ENCODE peak calls at places on chromosomes 16 and 17, in seven cellular contexts. N is esophagus squamous epithelium, T is suprapubic skin, O is prostate gland, J is IMR-90, A is tibial nerve, B is heart left ventricle. C is an unnamed sample.

GRCh38 chr16:80899804-80900592 is 95.6 kb upstream of the CDYL2 start:
- DNase-seq in A (peak; percentile 73), B (peak; percentile 83), T (peak; percentile 88), N (no peak), O (peak; percentile 92), J (peak; percentile 76), C (peak; percentile 61)

GRCh38 chr17:79838541-79839274 is 532 bp downstream of the CBX4 start:
- DNase-seq in A (no peak), J (peak; percentile 52), O (peak; percentile 54), N (no peak), T (no peak), B (peak; percentile 66), C (peak; percentile 60)

GRCh38 chr16:63187638-63188037 is 1151.4 kb upstream of the CDH8 start:
- DNase-seq in B (no peak), N (no peak), O (no peak), J (no peak), T (no peak), A (no peak), C (no peak)

GRCh38 chr16:65113441-65113840 is 8.4 kb downstream of the CDH11 start:
- DNase-seq in B (no peak), J (no peak), N (no peak), T (no peak), A (no peak), O (no peak), C (no peak)

GRCh38 chr17:28426081-28426519 is 20.1 kb upstream of the SLC46A1 start:
- DNase-seq in J (no peak), A (no peak), T (no peak), O (no peak), N (no peak), B (no peak), C (no peak)

GRCh38 chr17:42832213-42832933 is 824 bp upstream of the PSME3 start:
- DNase-seq in A (no peak), T (no peak), N (no peak), J (no peak), O (no peak), B (no peak), C (no peak)

GRCh38 chr17:35892091-35892637 is 12.0 kb upstream of the CCL5 start:
- DNase-seq in O (no peak), J (peak; percentile 12), T (no peak), N (no peak), B (no peak), A (no peak), C (no peak)

GRCh38 chr17:74690409-74690825 is 22.3 kb downstream of the CD300LF start:
- DNase-seq in J (no peak), T (no peak), A (no peak), N (no peak), O (no peak), B (no peak), C (no peak)

GRCh38 chr17:49016775-49017463 is 19.7 kb downstream of the IGF2BP1 start:
- DNase-seq in J (peak; percentile 80), A (no peak), B (no peak), N (no peak), O (peak; percentile 21), T (peak; percentile 53), C (no peak)

GRCh38 chr17:48542956-48543853 is 1.7 kb downstream of the HOXB2 start:
- DNase-seq in O (no peak), A (no peak), B (peak; percentile 43), N (no peak), J (peak; percentile 67), T (no peak), C (no peak)

GRCh38 chr17:7627250-7628121 is at the start of gene SAT2:
- DNase-seq in O (peak; percentile 94), A (peak; percentile 91), B (peak; percentile 96), J (peak; percentile 94), N (peak; percentile 57), T (peak; percentile 98), C (peak; percentile 95)

GRCh38 chr17:59004338-59005111 is 102.2 kb downstream of the TRIM37 start:
- DNase-seq in O (peak; percentile 60), A (peak; percentile 66), T (no peak), N (no peak), J (peak; percentile 53), B (peak; percentile 46), C (peak; percentile 28)

GRCh38 chr17:36884495-36885160 is 52.6 kb upstream of the LHX1 start:
- DNase-seq in T (no peak), O (no peak), A (no peak), J (no peak), N (no peak), B (no peak), C (no peak)

GRCh38 chr17:81018044-81018802 is 16.7 kb upstream of the BAIAP2 start:
- DNase-seq in B (no peak), N (no peak), J (peak; percentile 63), A (no peak), O (peak; percentile 56), T (no peak), C (peak; percentile 49)
- TF ChIP-seq POLR2A in B (no peak), N (no peak), J (no peak), A (no peak), O (peak; percentile 26), T (no peak), C (no peak)

DNA sequence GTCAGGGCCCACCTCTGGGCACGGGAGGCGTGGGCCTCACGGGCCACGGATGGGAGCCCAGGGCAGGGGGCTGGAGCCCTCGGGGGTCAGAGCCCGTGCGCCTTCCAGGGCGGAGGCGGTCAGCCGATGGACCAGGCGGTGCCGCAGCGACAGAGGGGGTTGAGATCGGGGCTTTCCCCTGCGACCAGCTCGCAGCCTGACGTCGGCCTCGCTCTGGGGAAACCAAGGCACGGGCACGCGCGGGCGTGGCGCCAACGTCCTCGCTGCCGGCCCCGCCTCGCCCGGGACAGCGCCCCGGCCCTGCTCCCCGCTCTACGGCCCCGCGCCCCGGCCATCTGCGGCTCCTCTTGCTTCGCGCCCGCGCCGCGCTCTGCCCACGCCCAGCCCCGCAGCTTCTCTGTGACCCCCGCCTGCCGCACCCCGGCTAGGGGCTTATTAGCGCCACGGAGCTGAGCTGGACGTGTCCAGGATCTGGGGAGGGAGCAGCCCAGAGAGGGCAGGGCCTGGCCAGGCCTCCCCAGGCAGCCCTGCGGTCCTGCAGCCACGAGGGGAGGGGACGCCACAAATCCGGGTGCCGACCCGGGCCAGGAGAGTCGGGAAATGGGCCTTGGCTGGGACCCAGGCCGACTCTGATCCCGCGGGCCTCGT is 13.5 kb downstream of the ACTG1 start:
- DNase-seq in J (no peak), A (no peak), N (no peak), T (no peak), O (no peak), B (no peak), C (no peak)
- H3K27me3 ChIP-seq in J (peaks cover 10% of the 10 kb centered on the region), A (no peaks in the 10 kb centered on the region), N (no peaks in the 10 kb centered on the region), T (no peaks in the 10 kb centered on the region), O (no peaks in the 10 kb centered on the region), B (no peaks in the 10 kb centered on the region), C (no peaks in the 10 kb centered on the region)

GRCh38 chr17:56908061-56908542 is 5.7 kb downstream of the TRIM25 start:
- DNase-seq in B (peak; percentile 63), N (no peak), O (no peak), T (no peak), J (no peak), A (no peak), C (no peak)

GRCh38 chr17:56912105-56912999 is 1.5 kb downstream of the TRIM25 start:
- DNase-seq in N (no peak), J (no peak), O (no peak), B (no peak), T (peak; percentile 87), A (peak; percentile 31), C (peak; percentile 57)

GRCh38 chr17:56913000-56913866 is 616 bp downstream of the TRIM25 start:
- DNase-seq in O (peak; percentile 13), B (no peak), A (no peak), T (no peak), J (no peak), N (no peak), C (no peak)

GRCh38 chr17:56910509-56911235 is 3.2 kb downstream of the TRIM25 start:
- DNase-seq in B (no peak), T (no peak), J (no peak), A (no peak), O (no peak), N (no peak), C (no peak)

DNA sequence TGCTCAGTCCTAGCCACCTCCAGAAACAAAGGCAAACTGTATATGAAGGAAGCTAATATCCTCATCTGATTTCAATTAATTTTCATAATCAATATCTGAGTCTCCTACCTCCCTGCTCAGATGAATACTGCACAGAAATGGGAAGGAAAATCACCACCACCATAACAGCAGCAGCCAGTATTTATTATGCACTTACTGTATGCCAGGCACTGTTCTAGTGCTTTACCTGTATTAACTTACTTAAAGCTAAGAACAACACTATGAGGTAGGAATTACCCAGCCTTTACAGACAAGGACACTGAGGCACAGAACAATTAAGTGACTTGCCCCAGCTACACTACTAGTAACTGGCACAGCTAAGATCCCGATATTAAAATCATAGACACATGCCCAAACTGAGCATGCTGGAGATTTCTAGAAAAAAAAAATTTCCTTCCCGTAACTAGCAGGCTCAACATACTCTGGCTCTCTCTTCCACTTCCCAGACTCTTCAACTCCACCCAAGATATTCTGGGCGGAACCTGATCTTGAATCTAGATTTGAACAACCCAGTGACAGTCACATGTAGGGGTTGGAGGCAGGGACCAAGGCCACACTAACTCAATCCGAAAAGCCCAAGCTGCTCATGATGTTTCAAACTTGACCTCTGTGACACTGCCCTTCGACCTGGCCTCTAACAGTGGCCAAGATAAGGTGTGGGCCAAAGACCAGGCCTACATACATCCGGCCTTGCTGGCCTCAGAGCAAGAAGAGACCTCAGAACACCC is 3.9 kb downstream of the TRIM25 start:
- DNase-seq in A (no peak), B (no peak), O (no peak), N (no peak), T (no peak), J (no peak), C (no peak)
- TF ChIP-seq POLR2A in A (no peak), B (no peak), O (no peak), N (no peak), T (no peak), J (no peak), C (no peak)

GRCh38 chr16:56606688-56607618 is 1.4 kb upstream of the MT2A start:
- DNase-seq in J (peak; percentile 100), T (peak; percentile 95), A (peak; percentile 62), N (peak; percentile 49), B (peak; percentile 67), O (peak; percentile 82), C (peak; percentile 81)

GRCh38 chr16:56603589-56603988 is 4.8 kb upstream of the MT2A start:
- DNase-seq in B (peak; percentile 58), O (peak; percentile 51), T (no peak), A (no peak), J (peak; percentile 53), N (no peak), C (no peak)

GRCh38 chr16:56606071-56606687 is 2.2 kb upstream of the MT2A start:
- DNase-seq in T (no peak), B (no peak), A (peak; percentile 47), N (no peak), O (peak; percentile 59), J (peak; percentile 79), C (peak; percentile 61)

GRCh38 chr16:56604966-56605365 is 3.4 kb upstream of the MT2A start:
- DNase-seq in T (no peak), J (no peak), B (no peak), N (no peak), A (no peak), O (no peak), C (no peak)

GRCh38 chr16:56605475-56605874 is 2.9 kb upstream of the MT2A start:
- DNase-seq in T (no peak), N (no peak), B (no peak), J (no peak), A (no peak), O (no peak), C (no peak)
- H3K27me3 ChIP-seq in T (no peaks in the 10 kb centered on the region), N (no peaks in the 10 kb centered on the region), B (no peaks in the 10 kb centered on the region), J (no peaks in the 10 kb centered on the region), A (no peaks in the 10 kb centered on the region), O (no peaks in the 10 kb centered on the region), C (no peaks in the 10 kb centered on the region)